ENCODE peak calls at places on chromosomes 2 and 18, in four cellular contexts. U, I, J and S are unnamed samples.

GRCh38 chr2:71687412-71687811 is 234.1 kb downstream of the DYSF start:
- DNase-seq in U (no peak), I (no peak), J (no peak), S (no peak)

GRCh38 chr2:105779394-105779793 is 34.7 kb downstream of the NCK2 start:
- DNase-seq in U (no peak), I (no peak), J (no peak), S (no peak)

GRCh38 chr18:58863539-58864145 is 1.0 kb upstream of the ZNF532 start:
- DNase-seq in U (no peak), I (no peak), J (peak), S (no peak)

GRCh38 chr2:119941981-119942513 is 70.8 kb upstream of the EPB41L5 start:
- DNase-seq in U (no peak), I (no peak), J (no peak), S (no peak)

GRCh38 chr2:17593841-17594482 is 53.5 kb downstream of the VSNL1 start:
- DNase-seq in U (no peak), I (peak), J (no peak), S (peak)

GRCh38 chr2:190533968-190534309 is 583 bp downstream of the NEMP2 start:
- DNase-seq in U (no peak), I (peak), J (no peak), S (peak)

GRCh38 chr2:86520153-86520552 is 43.1 kb downstream of the CHMP3 start:
- DNase-seq in U (no peak), I (peak), J (no peak), S (no peak)

GRCh38 chr2:232022733-232023132 is 61.2 kb downstream of the DIS3L2 start:
- DNase-seq in U (no peak), I (no peak), J (no peak), S (no peak)

GRCh38 chr18:9716780-9717563 is 8.9 kb downstream of the RAB31 start:
- DNase-seq in U (no peak), I (no peak), J (no peak), S (no peak)

GRCh38 chr2:147567131-147567530 is 277.7 kb upstream of the ACVR2A start:
- DNase-seq in U (no peak), I (no peak), J (no peak), S (no peak)

GRCh38 chr2:62822549-62822948 is 117.0 kb downstream of the EHBP1 start:
- DNase-seq in U (no peak), I (no peak), J (no peak), S (no peak)

GRCh38 chr18:10454800-10455550 is 540 bp downstream of the APCDD1 start:
- DNase-seq in U (peak), I (no peak), J (peak), S (no peak)

GRCh38 chr2:209721497-209721896 is 50.1 kb upstream of the UNC80 start:
- DNase-seq in U (no peak), I (no peak), J (no peak), S (no peak)

GRCh38 chr2:137983581-137983980 is 19.3 kb downstream of the HNMT start:
- DNase-seq in U (no peak), I (no peak), J (no peak), S (no peak)

GRCh38 chr2:175929850-175930249 is 72.2 kb downstream of the LNPK start:
- DNase-seq in U (no peak), I (no peak), J (no peak), S (no peak)

GRCh38 chr18:79588131-79588635 is 91.4 kb upstream of the CTDP1 start:
- DNase-seq in U (no peak), I (no peak), J (no peak), S (no peak)

GRCh38 chr2:37085731-37086147 is 1.4 kb downstream of the GPATCH11 start:
- DNase-seq in U (no peak), I (peak), J (no peak), S (no peak)

GRCh38 chr2:226310081-226310625 is 489.5 kb downstream of the IRS1 start:
- DNase-seq in U (no peak), I (no peak), J (no peak), S (no peak)
- TF ChIP-seq ELF4 in U (no peak), I (no peak), J (no peak), S (no peak)

DNA sequence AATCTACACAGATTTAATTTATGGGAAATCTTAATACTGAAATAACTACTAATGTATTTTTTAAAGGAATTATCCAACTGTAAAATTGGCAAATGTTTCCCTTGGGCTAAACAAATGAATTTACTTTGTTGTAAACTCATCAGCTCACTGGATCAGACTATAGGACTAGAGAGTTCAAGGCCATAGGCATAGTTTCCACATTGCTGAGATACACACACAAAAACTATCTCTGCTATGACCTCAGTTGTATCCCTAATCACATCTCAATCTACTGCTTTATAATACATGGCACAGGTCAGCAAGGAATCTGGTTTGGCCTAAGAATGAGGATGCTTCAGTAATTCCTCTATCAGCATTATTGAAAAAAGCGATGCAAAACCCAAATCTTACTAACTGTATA is 101.1 kb upstream of the SLC39A10 start:
- DNase-seq in U (no peak), I (no peak), J (no peak), S (peak)
- TF ChIP-seq ELF4 in U (no peak), I (no peak), J (no peak), S (no peak)

GRCh38 chr2:167908786-167909185 is 338.6 kb downstream of the STK39 start:
- DNase-seq in U (no peak), I (no peak), J (no peak), S (no peak)
- TF ChIP-seq ELF4 in U (no peak), I (no peak), J (no peak), S (no peak)

GRCh38 chr18:62795813-62796212 is 80.5 kb downstream of the PHLPP1 start:
- DNase-seq in U (no peak), I (no peak), J (no peak), S (no peak)

GRCh38 chr18:62788111-62788510 is 72.8 kb downstream of the PHLPP1 start:
- DNase-seq in U (no peak), I (no peak), J (no peak), S (no peak)

GRCh38 chr18:62786689-62787088 is 71.3 kb downstream of the PHLPP1 start:
- DNase-seq in U (no peak), I (no peak), J (no peak), S (no peak)

GRCh38 chr18:62788891-62789290 is 73.5 kb downstream of the PHLPP1 start:
- DNase-seq in U (peak), I (no peak), J (no peak), S (no peak)

DNA sequence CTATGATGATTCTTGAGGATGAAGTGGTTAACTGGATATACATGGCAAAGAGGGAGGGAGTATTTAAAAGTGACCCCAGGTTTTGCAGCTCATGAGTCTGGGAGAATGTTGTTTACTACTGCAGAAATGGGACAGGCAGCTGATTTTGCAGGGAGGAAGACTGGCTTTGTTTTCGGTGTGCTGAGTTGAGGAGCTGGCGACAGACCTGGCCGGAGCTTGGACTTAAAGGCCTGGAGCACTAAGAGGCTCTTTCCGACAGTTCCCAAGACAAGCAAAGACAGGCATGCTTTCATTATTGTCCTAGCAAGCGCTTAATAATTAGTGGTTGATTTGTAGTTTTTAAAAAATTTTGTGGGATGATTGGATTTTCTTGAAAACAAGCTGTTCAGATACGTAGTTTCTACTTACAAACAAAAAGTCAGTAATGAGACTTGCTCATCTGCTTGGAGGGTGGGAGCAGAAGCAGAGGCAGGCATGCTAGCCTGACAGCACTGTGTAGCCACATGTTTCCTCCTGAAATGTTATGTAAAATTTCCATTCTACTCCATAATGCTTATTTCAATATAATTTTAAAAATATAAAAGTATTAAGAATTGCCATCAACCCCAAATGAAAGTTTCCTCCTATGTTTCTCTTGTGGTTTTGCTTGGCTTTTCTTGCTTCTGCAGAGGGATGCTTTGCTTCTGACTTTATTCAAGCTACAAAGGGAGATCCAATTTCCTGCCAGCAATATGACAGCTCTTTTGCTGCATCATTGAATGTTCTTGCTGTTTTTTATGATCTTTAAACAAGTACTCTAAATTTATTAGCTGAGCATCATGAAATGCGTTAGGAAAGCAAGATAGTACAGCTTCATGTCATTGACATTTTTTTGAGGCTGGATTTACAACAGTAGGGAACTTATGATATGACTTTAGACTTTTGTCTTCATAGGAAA is 75.8 kb downstream of the PHLPP1 start:
- DNase-seq in U (no peak), I (no peak), J (no peak), S (no peak)
- TF ChIP-seq ELF4 in U (no peak), I (no peak), J (no peak), S (no peak)